ENCODE peak calls at places on chromosomes 1 and 21, in seven cellular contexts. U is pancreas, Y is gastrocnemius medialis, L is heart left ventricle, B is adrenal gland, K is HCT116, X is astrocyte. T is an unnamed sample.

GRCh38 chr1:215284966-215285365 is 202.4 kb downstream of the KCNK2 start:
- DNase-seq in Y (no peak), B (no peak), K (no peak), U (no peak), L (no peak), X (no peak), T (no peak)

GRCh38 chr1:25482211-25482610 is 51.5 kb downstream of the MACO1 start:
- DNase-seq in K (no peak), U (no peak), Y (no peak), B (peak; percentile 23), L (no peak), X (no peak), T (no peak)

GRCh38 chr1:186904361-186904760 is 75.6 kb downstream of the PLA2G4A start:
- DNase-seq in K (no peak), Y (no peak), B (peak; percentile 10), X (no peak), L (no peak), U (no peak), T (no peak)

GRCh38 chr1:113388621-113389355 is 1.5 kb upstream of the MAGI3 start:
- DNase-seq in K (no peak), U (peak; percentile 52), Y (no peak), X (no peak), B (peak; percentile 41), L (no peak), T (peak; percentile 19)

GRCh38 chr1:39567302-39567701 is 9.3 kb downstream of the PABPC4 start:
- DNase-seq in B (no peak), Y (peak; percentile 35), U (no peak), L (no peak), K (no peak), X (no peak), T (no peak)

GRCh38 chr1:33420870-33421775 is 9.8 kb downstream of the PHC2 start:
- DNase-seq in Y (no peak), L (no peak), X (peak; percentile 51), K (no peak), B (no peak), U (no peak), T (no peak)

GRCh38 chr1:24786191-24786590 is 40.9 kb downstream of the CLIC4 start:
- DNase-seq in Y (no peak), K (no peak), X (peak; percentile 52), L (no peak), U (no peak), B (no peak), T (peak; percentile 82)

GRCh38 chr1:97489834-97490233 is 431.0 kb downstream of the DPYD start:
- DNase-seq in U (no peak), K (no peak), L (no peak), X (peak; percentile 20), B (no peak), Y (no peak), T (no peak)

GRCh38 chr1:95145493-95145892 is 28.3 kb downstream of the TLCD4 start:
- DNase-seq in X (no peak), L (no peak), K (no peak), B (no peak), Y (no peak), U (no peak), T (no peak)

GRCh38 chr1:203926025-203926540 is 64.7 kb downstream of the SNRPE start:
- DNase-seq in B (peak; percentile 30), K (no peak), U (no peak), X (peak; percentile 63), Y (no peak), L (no peak), T (no peak)

GRCh38 chr1:50208296-50208695 is 99.6 kb downstream of the ELAVL4 start:
- DNase-seq in Y (no peak), K (no peak), L (no peak), B (no peak), U (no peak), X (no peak), T (no peak)

GRCh38 chr21:32463889-32464300 is 51.4 kb downstream of the EVA1C start:
- DNase-seq in Y (no peak), K (peak; percentile 85), U (no peak), X (peak; percentile 98), L (no peak), B (peak; percentile 27), T (peak; percentile 96)

GRCh38 chr1:149844650-149845255 is 54.6 kb upstream of the BOLA1 start:
- DNase-seq in K (no peak), B (no peak), X (no peak), L (no peak), U (no peak), Y (no peak), T (no peak)

GRCh38 chr1:232191560-232191959 is 438.4 kb downstream of the SIPA1L2 start:
- DNase-seq in U (no peak), K (no peak), L (no peak), Y (no peak), X (no peak), B (no peak), T (no peak)

GRCh38 chr1:30286984-30287839 is 436.2 kb downstream of the MATN1 start:
- DNase-seq in U (no peak), B (no peak), K (no peak), X (no peak), L (no peak), Y (no peak), T (no peak)

DNA sequence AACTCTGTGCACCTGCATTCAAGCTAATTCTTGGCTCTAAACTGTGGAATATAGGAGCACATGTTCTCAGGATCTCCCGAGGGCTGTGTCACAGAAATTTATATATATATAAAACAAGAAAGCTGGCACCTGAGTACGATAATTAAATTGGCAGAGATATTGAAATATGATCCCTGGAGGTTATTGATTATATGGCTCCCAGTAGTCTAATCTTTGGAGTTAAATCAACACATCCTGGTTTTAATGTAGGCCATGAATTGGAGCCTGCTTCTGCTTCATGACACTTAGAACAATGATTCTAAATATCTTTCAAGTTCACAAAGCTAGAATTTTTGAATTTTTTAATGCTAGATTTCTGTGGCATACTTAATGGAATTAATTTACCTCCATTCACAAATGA is 84.3 kb downstream of the CTH start:
- DNase-seq in U (no peak), Y (no peak), L (no peak), K (no peak), B (no peak), X (no peak), T (no peak)
- H3K4me1 ChIP-seq in U (peaks cover 9% of the 10 kb centered on the region), Y (no peaks in the 10 kb centered on the region), L (no peaks in the 10 kb centered on the region), K (no peaks in the 10 kb centered on the region), B (no peaks in the 10 kb centered on the region), X (no peaks in the 10 kb centered on the region), T (no peaks in the 10 kb centered on the region)

DNA sequence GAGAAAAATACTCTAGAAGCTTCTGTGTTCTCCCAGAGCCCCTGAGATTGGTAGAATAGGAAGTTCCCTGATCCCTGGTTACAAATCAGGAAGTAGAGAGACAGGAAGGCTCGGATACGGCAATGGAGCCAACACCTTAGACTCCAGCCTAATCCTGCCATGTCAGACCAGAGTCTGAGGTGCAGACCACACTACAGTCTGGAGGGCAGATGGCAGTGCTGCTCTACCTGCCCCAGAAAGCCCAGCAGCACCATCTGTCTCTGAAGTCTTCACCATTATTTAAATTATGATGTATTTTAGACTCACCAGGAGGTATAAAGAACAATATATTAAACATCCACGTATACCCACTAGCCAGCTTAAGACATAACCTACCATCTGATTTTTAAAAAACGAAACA is 93.0 kb downstream of the MTR start:
- DNase-seq in X (no peak), K (no peak), U (no peak), B (no peak), Y (no peak), L (no peak), T (no peak)
- TF ChIP-seq CTCF in X (no peak), K (no peak), U (no peak), B (no peak), Y (no peak), L (no peak), T (no peak)

GRCh38 chr21:44702973-44703730 is 6.2 kb downstream of the KRTAP10-12 start:
- DNase-seq in K (no peak), B (no peak), X (no peak), L (no peak), U (no peak), Y (no peak), T (no peak)

GRCh38 chr21:44702111-44702972 is 5.4 kb downstream of the KRTAP10-12 start:
- DNase-seq in X (no peak), L (no peak), U (no peak), Y (no peak), K (no peak), B (no peak), T (no peak)

GRCh38 chr21:44706026-44706705 is 5.2 kb downstream of the TSPEAR start:
- DNase-seq in U (no peak), X (no peak), K (no peak), L (no peak), B (no peak), Y (no peak), T (no peak)

GRCh38 chr21:44704636-44705001 is 6.8 kb downstream of the TSPEAR start:
- DNase-seq in L (no peak), Y (no peak), X (no peak), B (no peak), K (no peak), U (no peak), T (no peak)

DNA sequence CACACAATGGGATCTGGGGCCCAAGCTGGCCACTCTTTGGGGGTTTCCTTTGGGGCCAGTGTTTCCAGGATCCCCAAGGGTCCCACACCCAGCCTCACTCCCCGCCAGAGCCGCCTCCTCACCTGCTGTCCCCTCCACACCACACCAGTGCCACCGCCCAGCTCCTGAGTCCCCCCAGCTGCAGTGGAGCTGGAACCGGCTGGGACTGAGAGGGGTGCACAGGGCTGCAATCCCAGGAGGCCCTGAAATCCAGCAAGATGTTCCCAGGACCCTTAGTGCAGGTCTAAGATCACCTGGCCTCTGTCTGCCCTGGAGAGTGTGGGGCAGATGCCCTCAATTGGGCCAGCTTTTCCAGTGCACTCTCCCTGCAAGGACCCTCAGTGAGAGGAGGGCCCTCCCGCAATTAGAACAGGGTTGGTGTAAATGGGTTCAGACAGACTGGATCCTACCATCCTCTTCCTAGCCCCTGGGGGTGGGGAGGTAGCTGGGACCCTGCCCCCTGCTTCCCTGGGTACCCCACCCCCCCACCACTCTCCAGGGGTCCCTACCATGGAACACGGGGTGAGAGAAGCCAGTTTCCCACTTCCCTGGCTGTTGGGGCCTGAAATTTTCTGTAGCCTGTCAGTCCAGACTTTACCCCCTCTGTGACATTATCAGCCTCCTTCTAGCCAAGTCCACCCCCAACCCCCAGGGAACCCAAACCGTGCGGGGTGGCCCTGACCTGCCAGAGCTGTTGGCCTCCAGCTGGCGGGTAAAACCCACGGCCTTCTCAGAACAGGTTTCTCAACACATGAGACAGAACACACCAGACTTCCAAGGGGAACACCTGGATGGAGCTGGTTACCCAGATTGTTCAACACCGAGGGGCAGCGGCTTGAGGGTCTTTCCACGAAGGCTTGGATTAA is 7.0 kb downstream of the KRTAP10-12 start:
- DNase-seq in X (no peak), Y (no peak), L (no peak), B (no peak), K (no peak), U (no peak), T (no peak)
- H3K4me1 ChIP-seq in X (no peaks in the 10 kb centered on the region), Y (no peaks in the 10 kb centered on the region), L (peaks cover 9% of the 10 kb centered on the region), B (no peaks in the 10 kb centered on the region), K (no peaks in the 10 kb centered on the region), U (no peaks in the 10 kb centered on the region), T (no peaks in the 10 kb centered on the region)

DNA sequence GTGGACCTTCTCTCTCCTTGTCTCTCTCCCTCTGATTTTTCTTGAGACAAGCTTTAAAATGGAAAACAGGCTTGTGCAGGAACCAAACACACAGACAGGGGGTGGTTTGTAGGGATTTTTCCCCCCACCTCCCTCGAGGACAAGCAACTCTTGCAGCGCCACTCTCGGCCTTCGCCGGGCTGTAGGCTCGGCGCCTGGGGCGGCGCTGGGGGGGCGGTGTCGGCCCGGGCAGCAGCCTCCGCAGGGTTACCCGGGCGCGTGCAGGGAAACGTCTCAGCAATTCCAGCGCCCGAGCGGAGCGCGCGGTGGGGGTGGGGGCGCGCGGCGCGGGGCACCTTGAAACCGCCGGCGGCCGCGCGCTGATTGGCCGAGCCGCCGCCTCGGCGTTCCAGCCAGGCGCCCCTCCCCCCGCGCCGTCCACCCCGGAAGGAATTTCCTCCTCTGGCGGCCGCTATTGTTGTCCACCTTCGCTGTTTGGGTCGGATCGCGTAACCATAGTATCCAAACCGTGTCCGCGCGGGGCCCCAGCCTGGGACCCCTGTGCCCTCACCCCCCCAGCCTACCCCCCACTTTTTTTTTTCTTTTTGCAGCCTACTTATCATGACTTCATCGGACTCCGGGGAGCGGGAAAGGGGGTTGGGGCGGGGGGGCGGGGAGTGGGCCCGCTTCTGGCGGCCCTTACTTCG is 59.8 kb upstream of the ACOT11 start:
- DNase-seq in B (peak; percentile 95), Y (peak; percentile 90), U (peak; percentile 95), L (peak; percentile 96), X (peak; percentile 65), K (peak; percentile 73), T (peak; percentile 96)
- TF ChIP-seq CTCF in B (no peak), Y (peak; percentile 46), U (no peak), L (peak; percentile 20), X (no peak), K (no peak), T (no peak)